ENCODE peak calls at places on chromosomes 5 and 9, in eight cellular contexts. S is left ventricle myocardium inferior, C is kidney epithelial cell, X is AG04450, F is GM12865, W is cardiac muscle cell, Z is K562, I is ascending aorta. M is an unnamed sample.
A peak's percentile ranks its signal among the peaks of the same experiment; 100 is the strongest.

GRCh38 chr9:121156263-121156731 is 45.4 kb downstream of the RAB14 start:
- DNase-seq in S (no peak), C (peak; percentile 29), X (peak; percentile 72), F (peak; percentile 72), W (no peak), Z (no peak), I (no peak), M (no peak)

GRCh38 chr9:114906922-114907571 is 23.3 kb downstream of the TNFSF8 start:
- DNase-seq in S (no peak), C (no peak), X (no peak), F (peak; percentile 42), W (peak; percentile 58), Z (peak; percentile 12), I (no peak), M (no peak)

GRCh38 chr9:100428871-100429654 is 2.1 kb downstream of the MSANTD3 start:
- DNase-seq in S (no peak), C (peak; percentile 99), X (peak; percentile 97), F (peak; percentile 15), W (no peak), Z (peak; percentile 42), I (peak; percentile 11), M (no peak)

GRCh38 chr5:92944903-92945629 is 636.0 kb downstream of the NR2F1-AS1 start:
- DNase-seq in S (no peak), C (no peak), X (peak; percentile 47), F (no peak), W (no peak), Z (no peak), I (no peak), M (no peak)

GRCh38 chr5:114319821-114320220 is 42.0 kb upstream of the KCNN2 start:
- DNase-seq in S (no peak), C (no peak), X (no peak), F (no peak), W (no peak), Z (no peak), I (no peak), M (no peak)

GRCh38 chr9:385818-386398 is 171.2 kb downstream of the DOCK8 start:
- DNase-seq in S (no peak), C (peak; percentile 9), X (peak; percentile 6), F (peak; percentile 16), W (peak; percentile 80), Z (peak; percentile 46), I (no peak), M (no peak)

GRCh38 chr9:135506327-135507103 is 6.0 kb downstream of the MRPS2 start:
- DNase-seq in S (no peak), C (no peak), X (no peak), F (no peak), W (no peak), Z (peak; percentile 91), I (peak; percentile 7), M (no peak)

GRCh38 chr5:135208555-135209494 is 174.8 kb upstream of the PITX1 start:
- DNase-seq in S (no peak), C (peak; percentile 66), X (peak; percentile 97), F (no peak), W (peak; percentile 37), Z (peak; percentile 16), I (peak; percentile 67), M (no peak)

GRCh38 chr5:159311063-159311462 is 19.2 kb downstream of the IL12B start:
- DNase-seq in S (no peak), C (no peak), X (no peak), F (no peak), W (no peak), Z (no peak), I (no peak), M (no peak)

GRCh38 chr5:87102841-87103240 is 164.8 kb upstream of the RASA1 start:
- DNase-seq in S (no peak), C (no peak), X (no peak), F (no peak), W (no peak), Z (no peak), I (no peak), M (no peak)

GRCh38 chr9:126293522-126293889 is 33.1 kb upstream of the MVB12B start:
- DNase-seq in S (no peak), C (no peak), X (no peak), F (no peak), W (no peak), Z (peak; percentile 15), I (no peak), M (no peak)

GRCh38 chr5:957730-958485 is 50.7 kb upstream of the NKD2 start:
- DNase-seq in S (no peak), C (no peak), X (no peak), F (no peak), W (no peak), Z (no peak), I (no peak), M (no peak)

GRCh38 chr9:118643118-118643517 is 726.1 kb downstream of the BRINP1 start:
- DNase-seq in S (no peak), C (peak; percentile 92), X (no peak), F (no peak), W (peak; percentile 72), Z (no peak), I (no peak), M (no peak)

GRCh38 chr9:107294756-107295155 is 11.7 kb downstream of the RAD23B start:
- DNase-seq in S (no peak), C (no peak), X (no peak), F (no peak), W (no peak), Z (no peak), I (no peak), M (no peak)

GRCh38 chr5:44835693-44836092 is 26.9 kb downstream of the MRPS30 start:
- DNase-seq in S (no peak), C (no peak), X (no peak), F (no peak), W (no peak), Z (no peak), I (no peak), M (no peak)

GRCh38 chr5:173333900-173334685 is 5.9 kb upstream of the STC2 start:
- DNase-seq in S (no peak), C (no peak), X (no peak), F (no peak), W (no peak), Z (no peak), I (no peak), M (no peak)

GRCh38 chr5:178467261-178468195 is 122.7 kb downstream of the COL23A1 start:
- DNase-seq in S (peak; percentile 46), C (no peak), X (peak; percentile 10), F (no peak), W (no peak), Z (no peak), I (no peak), M (no peak)

DNA sequence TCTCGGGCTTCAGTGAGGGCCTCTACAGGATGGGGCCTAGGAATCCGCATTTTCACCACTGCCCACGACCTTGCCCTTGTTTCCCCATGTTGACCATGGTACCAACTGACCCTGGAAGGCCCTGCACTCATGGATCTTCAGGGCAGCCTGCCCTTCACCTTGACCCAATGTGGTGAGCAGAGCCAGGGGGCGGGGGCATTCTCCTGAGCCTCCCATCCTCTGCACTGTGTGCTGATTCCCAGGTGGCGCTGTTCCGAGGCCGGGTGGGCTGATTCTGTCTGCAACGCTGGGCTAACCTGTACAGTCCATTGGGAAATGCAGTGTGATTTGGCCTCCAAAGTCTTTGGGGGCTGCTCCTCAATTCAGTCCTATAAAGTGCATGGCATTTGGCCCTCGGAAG is 68.7 kb downstream of the SHB start:
- DNase-seq in S (no peak), C (no peak), X (no peak), F (no peak), W (no peak), Z (no peak), I (no peak), M (no peak)
- TF ChIP-seq CTCF in S (no peak), C (peak; percentile 10), X (no peak), F (no peak), W (no peak), Z (peak; percentile 52), I (no peak), M (no peak)

DNA sequence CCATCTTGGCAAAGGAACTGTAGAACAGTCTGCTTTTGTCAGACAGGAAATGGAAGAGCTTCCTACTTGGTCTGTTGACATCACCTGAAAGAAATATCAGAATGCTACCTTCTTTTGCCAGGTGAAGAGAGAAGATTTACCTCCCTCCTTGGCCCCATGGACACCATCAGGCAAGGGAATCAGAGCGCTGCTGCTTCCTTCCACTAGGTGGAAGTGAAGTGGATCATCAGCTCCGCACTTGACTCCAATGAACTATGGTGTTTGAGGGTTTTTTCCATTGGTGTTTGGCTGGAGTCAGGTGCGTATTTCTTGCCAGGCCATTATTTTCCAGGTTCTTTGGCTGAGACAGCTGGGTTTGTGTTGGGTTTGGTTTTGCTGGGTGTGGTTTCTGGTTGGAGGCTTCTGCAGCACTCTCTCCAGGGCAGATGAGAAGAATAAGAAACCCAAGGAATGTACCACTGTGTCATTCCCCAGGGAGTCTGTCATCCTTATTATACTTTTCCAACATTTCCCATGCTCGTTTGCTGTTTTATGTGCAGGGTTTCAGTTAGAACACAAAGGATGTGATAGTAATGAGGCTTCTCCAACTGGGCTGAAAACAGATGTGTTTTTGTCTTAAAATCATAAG is 12.4 kb downstream of the SPATA31E1 start:
- DNase-seq in S (no peak), C (no peak), X (no peak), F (no peak), W (no peak), Z (no peak), I (no peak), M (no peak)
- TF ChIP-seq CTCF in S (no peak), C (no peak), X (peak; percentile 4), F (no peak), W (no peak), Z (no peak), I (no peak), M (no peak)

GRCh38 chr9:19642256-19642655 is 146.6 kb downstream of the SLC24A2 start:
- DNase-seq in S (no peak), C (no peak), X (no peak), F (peak; percentile 21), W (no peak), Z (no peak), I (no peak), M (no peak)
- TF ChIP-seq CTCF in S (no peak), C (no peak), X (no peak), F (no peak), W (no peak), Z (no peak), I (no peak), M (no peak)

GRCh38 chr5:125826214-125826613 is 597.0 kb upstream of the GRAMD2B start:
- DNase-seq in S (no peak), C (no peak), X (no peak), F (no peak), W (no peak), Z (no peak), I (no peak), M (no peak)

GRCh38 chr5:125834438-125835147 is 588.6 kb upstream of the GRAMD2B start:
- DNase-seq in S (no peak), C (no peak), X (no peak), F (no peak), W (peak; percentile 17), Z (no peak), I (no peak), M (no peak)

GRCh38 chr5:125823572-125823971 is 599.6 kb upstream of the GRAMD2B start:
- DNase-seq in S (no peak), C (no peak), X (no peak), F (no peak), W (no peak), Z (no peak), I (no peak), M (no peak)

DNA sequence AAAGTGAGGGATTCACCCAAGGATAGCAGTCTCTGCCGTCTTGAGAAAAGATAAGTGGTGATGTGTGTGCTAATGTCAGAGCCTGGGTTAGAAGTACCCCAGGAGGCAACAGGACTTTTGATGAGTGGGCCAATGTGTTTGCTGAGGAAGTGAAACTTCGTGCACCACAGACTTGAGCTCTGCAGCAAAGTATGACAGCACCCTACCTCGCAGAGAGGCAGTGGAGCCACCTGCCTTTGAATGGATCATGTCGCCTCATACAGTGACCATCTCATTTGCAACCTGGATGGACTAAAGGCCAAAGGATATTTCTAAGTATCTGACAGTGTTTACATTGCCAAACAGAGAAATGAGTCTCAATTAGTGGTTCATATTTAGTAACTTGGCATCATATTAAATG is 593.9 kb upstream of the GRAMD2B start:
- DNase-seq in S (no peak), C (no peak), X (no peak), F (peak; percentile 73), W (no peak), Z (no peak), I (no peak), M (no peak)
- TF ChIP-seq CTCF in S (no peak), C (no peak), X (no peak), F (no peak), W (no peak), Z (no peak), I (no peak), M (no peak)